ENCODE peak calls at places on chromosomes 5 and 9, in nine cellular contexts. O, M, I, X, N, U, S, G and D are unnamed samples.

GRCh38 chr9:93952784-93953491 is 2.2 kb downstream of the BARX1 start:
- DNase-seq in O (no peak), M (no peak), I (no peak), X (no peak), N (no peak), U (no peak), S (no peak), G (no peak), D (no peak)

GRCh38 chr5:154993461-154993860 is 20.1 kb upstream of the KIF4B start:
- DNase-seq in O (no peak), M (no peak), I (no peak), X (no peak), N (no peak), U (no peak), S (no peak), G (no peak), D (no peak)

GRCh38 chr9:87763286-87763685 is 37.4 kb downstream of the CTSL start:
- DNase-seq in O (no peak), M (no peak), I (no peak), X (no peak), N (no peak), U (no peak), S (no peak), G (no peak), D (no peak)

GRCh38 chr5:112143684-112144083 is 275.4 kb downstream of the EPB41L4A start:
- DNase-seq in O (no peak), M (no peak), I (no peak), X (no peak), N (no peak), U (no peak), S (no peak), G (no peak), D (no peak)

GRCh38 chr9:34547960-34548603 is 25.3 kb upstream of the ENHO start:
- DNase-seq in O (no peak), M (peak; percentile 47), I (no peak), X (no peak), N (peak; percentile 76), U (peak; percentile 51), S (peak; percentile 60), G (peak; percentile 23), D (peak; percentile 32)

GRCh38 chr5:40436535-40437237 is 243.0 kb upstream of the PTGER4 start:
- DNase-seq in O (peak; percentile 22), M (no peak), I (no peak), X (no peak), N (no peak), U (no peak), S (no peak), G (no peak), D (no peak)

GRCh38 chr5:51494821-51495220 is 111.6 kb downstream of the ISL1 start:
- DNase-seq in O (no peak), M (no peak), I (no peak), X (no peak), N (no peak), U (no peak), S (no peak), G (no peak), D (no peak)

GRCh38 chr5:2223303-2223702 is 340.6 kb upstream of the IRX4 start:
- DNase-seq in O (no peak), M (no peak), I (no peak), X (no peak), N (no peak), U (no peak), S (no peak), G (no peak), D (no peak)

GRCh38 chr9:3698531-3698930 is 172.7 kb upstream of the RFX3 start:
- DNase-seq in O (no peak), M (no peak), I (no peak), X (no peak), N (no peak), U (no peak), S (no peak), G (no peak), D (no peak)

GRCh38 chr5:51380603-51381207 is 2.5 kb upstream of the ISL1 start:
- DNase-seq in O (no peak), M (peak; percentile 54), I (no peak), X (peak; percentile 63), N (no peak), U (peak; percentile 4), S (peak; percentile 60), G (no peak), D (no peak)

GRCh38 chr5:140169410-140169809 is 5.6 kb upstream of the CYSTM1 start:
- DNase-seq in O (no peak), M (no peak), I (no peak), X (no peak), N (no peak), U (no peak), S (no peak), G (no peak), D (no peak)

GRCh38 chr5:120362426-120362825 is 101.7 kb upstream of the PRR16 start:
- DNase-seq in O (no peak), M (no peak), I (no peak), X (no peak), N (no peak), U (no peak), S (no peak), G (no peak), D (no peak)

GRCh38 chr5:74035521-74035937 is 409.5 kb downstream of the ARHGEF28 start:
- DNase-seq in O (no peak), M (no peak), I (no peak), X (no peak), N (peak; percentile 55), U (peak; percentile 69), S (no peak), G (no peak), D (no peak)

GRCh38 chr5:82445729-82446349 is 167.7 kb upstream of the RPS23 start:
- DNase-seq in O (no peak), M (no peak), I (no peak), X (no peak), N (no peak), U (no peak), S (no peak), G (no peak), D (no peak)

GRCh38 chr9:131010482-131011273 is 1.7 kb downstream of the LAMC3 start:
- DNase-seq in O (no peak), M (no peak), I (no peak), X (no peak), N (no peak), U (no peak), S (no peak), G (no peak), D (no peak)